ENCODE peak calls at places on chromosomes 16 and 17, in four cellular contexts. One of them, this sample, is unnamed.

GRCh38 chr16:84518804-84519341 is 14.4 kb upstream of the MEAK7 start:
- DNase-seq in midbrain: no peak
- DNase-seq in body of pancreas: no peak
- DNase-seq in EL: no peak
- DNase-seq in this sample: no peak

GRCh38 chr17:81636505-81637288 is at the start of the genes NPLOC4 and TSPAN10:
- DNase-seq in midbrain: peak; percentile 88
- DNase-seq in body of pancreas: peak; percentile 91
- DNase-seq in EL: peak; percentile 86
- DNase-seq in this sample: peak; percentile 39

GRCh38 chr17:80169784-80170500 is at the start of gene CARD14:
- DNase-seq in midbrain: no peak
- DNase-seq in body of pancreas: peak; percentile 40
- DNase-seq in EL: no peak
- DNase-seq in this sample: no peak

GRCh38 chr17:74959826-74960738 is 12.5 kb downstream of the HID1 start:
- DNase-seq in midbrain: no peak
- DNase-seq in body of pancreas: no peak
- DNase-seq in EL: peak; percentile 41
- DNase-seq in this sample: no peak

GRCh38 chr17:74601944-74602572 is 10.0 kb upstream of the CD300LD start:
- DNase-seq in midbrain: peak; percentile 21
- DNase-seq in body of pancreas: peak; percentile 19
- DNase-seq in EL: peak; percentile 23
- DNase-seq in this sample: no peak

GRCh38 chr17:9959377-9959981 is 54.4 kb upstream of the RCVRN start:
- DNase-seq in midbrain: peak; percentile 40
- DNase-seq in body of pancreas: no peak
- DNase-seq in EL: peak; percentile 42
- DNase-seq in this sample: no peak

GRCh38 chr17:29526322-29526721 is 40.5 kb downstream of the ABHD15 start:
- DNase-seq in midbrain: no peak
- DNase-seq in body of pancreas: no peak
- DNase-seq in EL: no peak
- DNase-seq in this sample: no peak

GRCh38 chr16:31333686-31334649 is 21.0 kb upstream of the ITGAX start:
- DNase-seq in midbrain: no peak
- DNase-seq in body of pancreas: no peak
- DNase-seq in EL: peak; percentile 31
- DNase-seq in this sample: no peak

GRCh38 chr16:20740007-20740883 is 1.4 kb downstream of the THUMPD1 start:
- DNase-seq in midbrain: no peak
- DNase-seq in body of pancreas: peak; percentile 21
- DNase-seq in EL: peak; percentile 9
- DNase-seq in this sample: no peak

GRCh38 chr17:67558740-67559380 is 158.9 kb upstream of the NOL11 start:
- DNase-seq in midbrain: no peak
- DNase-seq in body of pancreas: no peak
- DNase-seq in EL: no peak
- DNase-seq in this sample: no peak

GRCh38 chr16:53893731-53894435 is 189.9 kb downstream of the FTO start:
- DNase-seq in midbrain: no peak
- DNase-seq in body of pancreas: no peak
- DNase-seq in EL: peak; percentile 76
- DNase-seq in this sample: peak; percentile 16

GRCh38 chr16:72785886-72786285 is 262.0 kb downstream of the ZFHX3 start:
- DNase-seq in midbrain: no peak
- DNase-seq in body of pancreas: no peak
- DNase-seq in EL: peak; percentile 13
- DNase-seq in this sample: no peak

GRCh38 chr16:15782573-15783365 is 74.1 kb downstream of the MYH11 start:
- DNase-seq in midbrain: no peak
- DNase-seq in body of pancreas: no peak
- DNase-seq in EL: no peak
- DNase-seq in this sample: no peak

GRCh38 chr17:74332017-74332650 is 6.1 kb downstream of the KIF19 start:
- DNase-seq in midbrain: no peak
- DNase-seq in body of pancreas: no peak
- DNase-seq in EL: no peak
- DNase-seq in this sample: no peak

GRCh38 chr17:34841467-34841866 is 119.8 kb downstream of the CCT6B start:
- DNase-seq in midbrain: no peak
- DNase-seq in body of pancreas: no peak
- DNase-seq in EL: no peak
- DNase-seq in this sample: no peak

GRCh38 chr16:4936991-4937781 is at the start of gene PPL:
- DNase-seq in midbrain: no peak
- DNase-seq in body of pancreas: peak; percentile 96
- DNase-seq in EL: no peak
- DNase-seq in this sample: no peak

GRCh38 chr17:32503251-32504165 is 16.7 kb downstream of the CDK5R1 start:
- DNase-seq in midbrain: no peak
- DNase-seq in body of pancreas: no peak
- DNase-seq in EL: peak; percentile 47
- DNase-seq in this sample: no peak

GRCh38 chr16:3607634-3608033 is 3.8 kb downstream of the SLX4 start:
- DNase-seq in midbrain: no peak
- DNase-seq in body of pancreas: no peak
- DNase-seq in EL: no peak
- DNase-seq in this sample: no peak

GRCh38 chr17:62761884-62762283 is 46.2 kb downstream of the MARCHF10 start:
- DNase-seq in midbrain: no peak
- DNase-seq in body of pancreas: no peak
- DNase-seq in EL: no peak
- DNase-seq in this sample: no peak

GRCh38 chr16:10920726-10921427 is 21.4 kb downstream of the DEXI start:
- DNase-seq in midbrain: no peak
- DNase-seq in body of pancreas: no peak
- DNase-seq in EL: no peak
- DNase-seq in this sample: no peak

GRCh38 chr16:1782408-1783247 is at the start of the genes NUBP2 and SPSB3:
- DNase-seq in midbrain: peak; percentile 100
- DNase-seq in body of pancreas: peak; percentile 100
- DNase-seq in EL: peak; percentile 100
- DNase-seq in this sample: peak; percentile 100

GRCh38 chr17:45577571-45578279 is 87.2 kb upstream of the PLEKHM1 start:
- DNase-seq in midbrain: no peak
- DNase-seq in body of pancreas: no peak
- DNase-seq in EL: no peak
- DNase-seq in this sample: no peak

GRCh38 chr16:21265104-21265825 is 12.8 kb downstream of the CRYM start:
- DNase-seq in midbrain: no peak
- DNase-seq in body of pancreas: no peak
- DNase-seq in EL: no peak
- DNase-seq in this sample: no peak

GRCh38 chr16:12300490-12300889 is 324.0 kb downstream of the SNX29 start:
- DNase-seq in midbrain: no peak
- DNase-seq in body of pancreas: no peak
- DNase-seq in EL: no peak
- DNase-seq in this sample: no peak

GRCh38 chr16:53804467-53804866 is 100.5 kb downstream of the FTO start:
- DNase-seq in midbrain: no peak
- DNase-seq in body of pancreas: no peak
- DNase-seq in EL: no peak
- DNase-seq in this sample: no peak

GRCh38 chr17:78966123-78966813 is 13.5 kb downstream of the LGALS3BP start:
- DNase-seq in midbrain: no peak
- DNase-seq in body of pancreas: no peak
- DNase-seq in EL: no peak
- DNase-seq in this sample: no peak

GRCh38 chr16:14500791-14501190 is 129.3 kb downstream of the PARN start:
- DNase-seq in midbrain: no peak
- DNase-seq in body of pancreas: no peak
- DNase-seq in EL: no peak
- DNase-seq in this sample: no peak

GRCh38 chr17:45703348-45703747 is 80.8 kb upstream of the CRHR1 start:
- DNase-seq in midbrain: no peak
- DNase-seq in body of pancreas: no peak
- DNase-seq in EL: no peak
- DNase-seq in this sample: no peak

GRCh38 chr17:40331743-40332641 is 23.0 kb downstream of the RARA start:
- DNase-seq in midbrain: peak; percentile 83
- DNase-seq in body of pancreas: peak; percentile 92
- DNase-seq in EL: peak; percentile 73
- DNase-seq in this sample: no peak

GRCh38 chr17:78970834-78971763 is 8.6 kb downstream of the LGALS3BP start:
- DNase-seq in midbrain: peak; percentile 74
- DNase-seq in body of pancreas: peak; percentile 84
- DNase-seq in EL: peak; percentile 77
- DNase-seq in this sample: no peak

GRCh38 chr16:15996432-15997109 is 47.2 kb downstream of the ABCC1 start:
- DNase-seq in midbrain: no peak
- DNase-seq in body of pancreas: peak; percentile 28
- DNase-seq in EL: peak; percentile 97
- DNase-seq in this sample: no peak

GRCh38 chr17:10226930-10227695 is 28.7 kb upstream of the GAS7 start:
- DNase-seq in midbrain: peak; percentile 49
- DNase-seq in body of pancreas: no peak
- DNase-seq in EL: peak; percentile 23
- DNase-seq in this sample: no peak

GRCh38 chr17:57963149-57963511 is 7.9 kb upstream of the CUEDC1 start:
- DNase-seq in midbrain: no peak
- DNase-seq in body of pancreas: no peak
- DNase-seq in EL: no peak
- DNase-seq in this sample: no peak

GRCh38 chr16:17063156-17063555 is 407.6 kb downstream of the XYLT1 start:
- DNase-seq in midbrain: no peak
- DNase-seq in body of pancreas: no peak
- DNase-seq in EL: no peak
- DNase-seq in this sample: no peak

GRCh38 chr16:72923757-72924156 is 124.2 kb downstream of the ZFHX3 start:
- DNase-seq in midbrain: no peak
- DNase-seq in body of pancreas: no peak
- DNase-seq in EL: no peak
- DNase-seq in this sample: no peak

GRCh38 chr16:8962393-8963009 is 1.2 kb downstream of the USP7 start:
- DNase-seq in midbrain: no peak
- DNase-seq in body of pancreas: no peak
- DNase-seq in EL: peak; percentile 10
- DNase-seq in this sample: no peak

GRCh38 chr17:74176546-74177001 is 26.9 kb upstream of the RPL38 start:
- DNase-seq in midbrain: peak; percentile 73
- DNase-seq in body of pancreas: peak; percentile 65
- DNase-seq in EL: peak; percentile 57
- DNase-seq in this sample: no peak